ENCODE peak calls at places on chromosomes 12 and 14, in nine cellular contexts. One of them, this sample, is unnamed.

GRCh38 chr14:95014036-95014435 is 143.3 kb downstream of the DICER1 start:
- DNase-seq in NCI-H510A: no peak
- DNase-seq in hypothalamus: no peak
- DNase-seq in GM12878: no peak
- DNase-seq in activated gamma-delta T cell treated with Interleukin-2 at 50 U/mL for 16 hours: no peak
- DNase-seq in skeletal muscle cell: no peak
- DNase-seq in Daoy: no peak
- DNase-seq in uterus: no peak
- DNase-seq in stimulated activated CD4-positive, alpha-beta T cell treated with anti-CD3 and anti-CD28 coated beads, Interleukin-12 subunit alpha, Interleukin-12 subunit beta, amount 100 ng/mL, for 4 hours: no peak
- DNase-seq in this sample: no peak

GRCh38 chr12:80937391-80938238 is at the start of gene LIN7A:
- DNase-seq in NCI-H510A: peak; percentile 47
- DNase-seq in stimulated activated CD4-positive, alpha-beta T cell treated with anti-CD3 and anti-CD28 coated beads, Interleukin-12 subunit alpha, Interleukin-12 subunit beta, amount 100 ng/mL, for 4 hours: no peak
- DNase-seq in Daoy: peak; percentile 47
- DNase-seq in skeletal muscle cell: no peak
- DNase-seq in GM12878: no peak
- DNase-seq in hypothalamus: peak; percentile 49
- DNase-seq in activated gamma-delta T cell treated with Interleukin-2 at 50 U/mL for 16 hours: no peak
- DNase-seq in uterus: peak; percentile 58
- DNase-seq in this sample: no peak

GRCh38 chr12:51027342-51027835 is 1.2 kb upstream of the SLC11A2 start:
- DNase-seq in stimulated activated CD4-positive, alpha-beta T cell treated with anti-CD3 and anti-CD28 coated beads, Interleukin-12 subunit alpha, Interleukin-12 subunit beta, amount 100 ng/mL, for 4 hours: no peak
- DNase-seq in uterus: no peak
- DNase-seq in skeletal muscle cell: no peak
- DNase-seq in hypothalamus: no peak
- DNase-seq in Daoy: no peak
- DNase-seq in GM12878: no peak
- DNase-seq in activated gamma-delta T cell treated with Interleukin-2 at 50 U/mL for 16 hours: no peak
- DNase-seq in NCI-H510A: no peak
- DNase-seq in this sample: no peak

GRCh38 chr12:3016191-3016590 is 57.0 kb downstream of the TEAD4 start:
- DNase-seq in NCI-H510A: no peak
- DNase-seq in GM12878: no peak
- DNase-seq in Daoy: peak; percentile 73
- DNase-seq in hypothalamus: no peak
- DNase-seq in uterus: no peak
- DNase-seq in activated gamma-delta T cell treated with Interleukin-2 at 50 U/mL for 16 hours: no peak
- DNase-seq in skeletal muscle cell: no peak
- DNase-seq in stimulated activated CD4-positive, alpha-beta T cell treated with anti-CD3 and anti-CD28 coated beads, Interleukin-12 subunit alpha, Interleukin-12 subunit beta, amount 100 ng/mL, for 4 hours: no peak
- DNase-seq in this sample: no peak

GRCh38 chr14:96253140-96253539 is 2.9 kb upstream of the BDKRB1 start:
- DNase-seq in uterus: peak; percentile 48
- DNase-seq in activated gamma-delta T cell treated with Interleukin-2 at 50 U/mL for 16 hours: no peak
- DNase-seq in NCI-H510A: no peak
- DNase-seq in Daoy: peak; percentile 92
- DNase-seq in skeletal muscle cell: peak; percentile 81
- DNase-seq in hypothalamus: no peak
- DNase-seq in stimulated activated CD4-positive, alpha-beta T cell treated with anti-CD3 and anti-CD28 coated beads, Interleukin-12 subunit alpha, Interleukin-12 subunit beta, amount 100 ng/mL, for 4 hours: no peak
- DNase-seq in GM12878: no peak
- DNase-seq in this sample: no peak

GRCh38 chr14:74647061-74647833 is 35.2 kb upstream of the LTBP2 start:
- DNase-seq in activated gamma-delta T cell treated with Interleukin-2 at 50 U/mL for 16 hours: no peak
- DNase-seq in stimulated activated CD4-positive, alpha-beta T cell treated with anti-CD3 and anti-CD28 coated beads, Interleukin-12 subunit alpha, Interleukin-12 subunit beta, amount 100 ng/mL, for 4 hours: no peak
- DNase-seq in Daoy: no peak
- DNase-seq in hypothalamus: no peak
- DNase-seq in skeletal muscle cell: no peak
- DNase-seq in uterus: no peak
- DNase-seq in NCI-H510A: no peak
- DNase-seq in GM12878: no peak
- DNase-seq in this sample: no peak

GRCh38 chr14:72616294-72616693 is 277.6 kb downstream of the DPF3 start:
- DNase-seq in stimulated activated CD4-positive, alpha-beta T cell treated with anti-CD3 and anti-CD28 coated beads, Interleukin-12 subunit alpha, Interleukin-12 subunit beta, amount 100 ng/mL, for 4 hours: no peak
- DNase-seq in Daoy: no peak
- DNase-seq in hypothalamus: no peak
- DNase-seq in NCI-H510A: no peak
- DNase-seq in activated gamma-delta T cell treated with Interleukin-2 at 50 U/mL for 16 hours: no peak
- DNase-seq in skeletal muscle cell: peak; percentile 56
- DNase-seq in GM12878: no peak
- DNase-seq in uterus: no peak
- DNase-seq in this sample: no peak

GRCh38 chr14:32205984-32206383 is 2.9 kb upstream of the RNU6-8 start:
- DNase-seq in GM12878: peak; percentile 45
- DNase-seq in hypothalamus: no peak
- DNase-seq in NCI-H510A: no peak
- DNase-seq in stimulated activated CD4-positive, alpha-beta T cell treated with anti-CD3 and anti-CD28 coated beads, Interleukin-12 subunit alpha, Interleukin-12 subunit beta, amount 100 ng/mL, for 4 hours: no peak
- DNase-seq in Daoy: no peak
- DNase-seq in uterus: no peak
- DNase-seq in activated gamma-delta T cell treated with Interleukin-2 at 50 U/mL for 16 hours: no peak
- DNase-seq in skeletal muscle cell: no peak
- DNase-seq in this sample: no peak

GRCh38 chr14:26402126-26402525 is 195.7 kb downstream of the NOVA1 start:
- DNase-seq in skeletal muscle cell: no peak
- DNase-seq in GM12878: no peak
- DNase-seq in stimulated activated CD4-positive, alpha-beta T cell treated with anti-CD3 and anti-CD28 coated beads, Interleukin-12 subunit alpha, Interleukin-12 subunit beta, amount 100 ng/mL, for 4 hours: no peak
- DNase-seq in uterus: no peak
- DNase-seq in hypothalamus: no peak
- DNase-seq in NCI-H510A: no peak
- DNase-seq in activated gamma-delta T cell treated with Interleukin-2 at 50 U/mL for 16 hours: no peak
- DNase-seq in Daoy: no peak
- DNase-seq in this sample: no peak

GRCh38 chr14:65184032-65184764 is 81.9 kb upstream of the MAX start:
- DNase-seq in uterus: no peak
- DNase-seq in NCI-H510A: no peak
- DNase-seq in stimulated activated CD4-positive, alpha-beta T cell treated with anti-CD3 and anti-CD28 coated beads, Interleukin-12 subunit alpha, Interleukin-12 subunit beta, amount 100 ng/mL, for 4 hours: no peak
- DNase-seq in hypothalamus: no peak
- DNase-seq in skeletal muscle cell: no peak
- DNase-seq in GM12878: no peak
- DNase-seq in Daoy: peak; percentile 73
- DNase-seq in activated gamma-delta T cell treated with Interleukin-2 at 50 U/mL for 16 hours: no peak
- DNase-seq in this sample: no peak

GRCh38 chr14:87049886-87050820 is 942.8 kb downstream of the GALC start:
- DNase-seq in uterus: no peak
- DNase-seq in GM12878: no peak
- DNase-seq in skeletal muscle cell: no peak
- DNase-seq in Daoy: peak; percentile 35
- DNase-seq in stimulated activated CD4-positive, alpha-beta T cell treated with anti-CD3 and anti-CD28 coated beads, Interleukin-12 subunit alpha, Interleukin-12 subunit beta, amount 100 ng/mL, for 4 hours: no peak
- DNase-seq in NCI-H510A: no peak
- DNase-seq in hypothalamus: no peak
- DNase-seq in activated gamma-delta T cell treated with Interleukin-2 at 50 U/mL for 16 hours: no peak
- DNase-seq in this sample: no peak

GRCh38 chr14:94769413-94770250 is at the start of gene GSC:
- DNase-seq in GM12878: no peak
- DNase-seq in stimulated activated CD4-positive, alpha-beta T cell treated with anti-CD3 and anti-CD28 coated beads, Interleukin-12 subunit alpha, Interleukin-12 subunit beta, amount 100 ng/mL, for 4 hours: no peak
- DNase-seq in activated gamma-delta T cell treated with Interleukin-2 at 50 U/mL for 16 hours: no peak
- DNase-seq in NCI-H510A: peak; percentile 52
- DNase-seq in skeletal muscle cell: no peak
- DNase-seq in hypothalamus: peak; percentile 26
- DNase-seq in uterus: no peak
- DNase-seq in Daoy: peak; percentile 89
- DNase-seq in this sample: peak; percentile 15

GRCh38 chr14:104694991-104695659 is 5.7 kb downstream of the INF2 start:
- DNase-seq in stimulated activated CD4-positive, alpha-beta T cell treated with anti-CD3 and anti-CD28 coated beads, Interleukin-12 subunit alpha, Interleukin-12 subunit beta, amount 100 ng/mL, for 4 hours: no peak
- DNase-seq in skeletal muscle cell: no peak
- DNase-seq in hypothalamus: no peak
- DNase-seq in NCI-H510A: peak; percentile 90
- DNase-seq in GM12878: no peak
- DNase-seq in activated gamma-delta T cell treated with Interleukin-2 at 50 U/mL for 16 hours: peak; percentile 66
- DNase-seq in Daoy: peak; percentile 83
- DNase-seq in uterus: no peak
- DNase-seq in this sample: peak; percentile 59

GRCh38 chr12:120010661-120011230 is 21.7 kb downstream of the BICDL1 start:
- DNase-seq in stimulated activated CD4-positive, alpha-beta T cell treated with anti-CD3 and anti-CD28 coated beads, Interleukin-12 subunit alpha, Interleukin-12 subunit beta, amount 100 ng/mL, for 4 hours: no peak
- DNase-seq in activated gamma-delta T cell treated with Interleukin-2 at 50 U/mL for 16 hours: peak; percentile 19
- DNase-seq in Daoy: no peak
- DNase-seq in uterus: no peak
- DNase-seq in hypothalamus: no peak
- DNase-seq in GM12878: no peak
- DNase-seq in NCI-H510A: no peak
- DNase-seq in skeletal muscle cell: no peak
- DNase-seq in this sample: no peak

GRCh38 chr14:98288825-98289224 is 983.2 kb downstream of the BCL11B start:
- DNase-seq in stimulated activated CD4-positive, alpha-beta T cell treated with anti-CD3 and anti-CD28 coated beads, Interleukin-12 subunit alpha, Interleukin-12 subunit beta, amount 100 ng/mL, for 4 hours: no peak
- DNase-seq in activated gamma-delta T cell treated with Interleukin-2 at 50 U/mL for 16 hours: no peak
- DNase-seq in NCI-H510A: no peak
- DNase-seq in GM12878: no peak
- DNase-seq in Daoy: no peak
- DNase-seq in uterus: no peak
- DNase-seq in hypothalamus: no peak
- DNase-seq in skeletal muscle cell: no peak
- DNase-seq in this sample: no peak

GRCh38 chr12:49538740-49539403 is at the start of gene KCNH3:
- DNase-seq in hypothalamus: peak; percentile 75
- DNase-seq in NCI-H510A: peak; percentile 88
- DNase-seq in skeletal muscle cell: peak; percentile 6
- DNase-seq in Daoy: peak; percentile 81
- DNase-seq in GM12878: no peak
- DNase-seq in stimulated activated CD4-positive, alpha-beta T cell treated with anti-CD3 and anti-CD28 coated beads, Interleukin-12 subunit alpha, Interleukin-12 subunit beta, amount 100 ng/mL, for 4 hours: peak; percentile 76
- DNase-seq in activated gamma-delta T cell treated with Interleukin-2 at 50 U/mL for 16 hours: peak; percentile 91
- DNase-seq in uterus: peak; percentile 70
- DNase-seq in this sample: peak; percentile 90

GRCh38 chr12:121673013-121673441 is 3.6 kb upstream of the MORN3 start:
- DNase-seq in stimulated activated CD4-positive, alpha-beta T cell treated with anti-CD3 and anti-CD28 coated beads, Interleukin-12 subunit alpha, Interleukin-12 subunit beta, amount 100 ng/mL, for 4 hours: no peak
- DNase-seq in skeletal muscle cell: no peak
- DNase-seq in hypothalamus: no peak
- DNase-seq in activated gamma-delta T cell treated with Interleukin-2 at 50 U/mL for 16 hours: no peak
- DNase-seq in GM12878: no peak
- DNase-seq in uterus: no peak
- DNase-seq in NCI-H510A: peak; percentile 37
- DNase-seq in Daoy: no peak
- DNase-seq in this sample: no peak

GRCh38 chr12:65825573-65826512 is 1.6 kb downstream of the HMGA2 start:
- DNase-seq in activated gamma-delta T cell treated with Interleukin-2 at 50 U/mL for 16 hours: no peak
- DNase-seq in skeletal muscle cell: no peak
- DNase-seq in stimulated activated CD4-positive, alpha-beta T cell treated with anti-CD3 and anti-CD28 coated beads, Interleukin-12 subunit alpha, Interleukin-12 subunit beta, amount 100 ng/mL, for 4 hours: peak; percentile 6
- DNase-seq in NCI-H510A: peak; percentile 3
- DNase-seq in Daoy: peak; percentile 58
- DNase-seq in GM12878: no peak
- DNase-seq in uterus: no peak
- DNase-seq in hypothalamus: no peak
- DNase-seq in this sample: no peak

This sample was measured in B cell.